ENCODE peak calls at places on chromosome 5, in five cellular contexts. S, G, F, X and E are unnamed samples.

GRCh38 chr5:29114331-29114768 is 2076.0 kb upstream of the CDH9 start:
- DNase-seq in G (no peak), S (no peak), F (no peak), X (no peak), E (no peak)

GRCh38 chr5:142913728-142914338 is 143.7 kb downstream of the ARHGAP26 start:
- DNase-seq in S (peak), F (no peak), X (no peak), G (no peak), E (no peak)

GRCh38 chr5:127746756-127747155 is 43.6 kb downstream of the CCDC192 start:
- DNase-seq in X (peak), S (no peak), F (no peak), G (peak), E (peak)

GRCh38 chr5:37871023-37871815 is 31.4 kb upstream of the GDNF start:
- DNase-seq in G (no peak), X (no peak), F (no peak), S (no peak), E (peak)

GRCh38 chr5:40226906-40227305 is 452.8 kb upstream of the PTGER4 start:
- DNase-seq in G (no peak), X (no peak), S (no peak), F (no peak), E (no peak)

GRCh38 chr5:160297776-160298175 is 14.6 kb downstream of the CCNJL start:
- DNase-seq in F (no peak), G (no peak), X (no peak), S (no peak), E (no peak)

GRCh38 chr5:162283611-162284010 is 216.0 kb downstream of the GABRG2 start:
- DNase-seq in X (no peak), G (no peak), F (no peak), S (no peak), E (no peak)

GRCh38 chr5:71481441-71481840 is 26.0 kb downstream of the BDP1 start:
- DNase-seq in X (no peak), F (no peak), G (no peak), S (no peak), E (no peak)

GRCh38 chr5:96433066-96433447 is at the start of gene PCSK1:
- DNase-seq in F (no peak), S (peak), G (no peak), X (no peak), E (no peak)

GRCh38 chr5:74624501-74624900 is 16.0 kb downstream of the ENC1 start:
- DNase-seq in F (no peak), X (no peak), G (no peak), S (no peak), E (no peak)

GRCh38 chr5:1255081-1255561 is 29.9 kb downstream of the SLC6A18 start:
- DNase-seq in S (no peak), F (no peak), G (no peak), X (no peak), E (no peak)

GRCh38 chr5:17012289-17012688 is 76.2 kb upstream of the MYO10 start:
- DNase-seq in G (no peak), X (no peak), S (no peak), F (no peak), E (no peak)

GRCh38 chr5:172104801-172105701 is 83.0 kb downstream of the STK10 start:
- DNase-seq in X (no peak), S (no peak), F (no peak), G (no peak), E (no peak)

GRCh38 chr5:85651744-85652143 is 966.0 kb upstream of the COX7C start:
- DNase-seq in F (no peak), X (no peak), S (no peak), G (no peak), E (no peak)

GRCh38 chr5:170571885-170572284 is 68.1 kb downstream of the KCNIP1 start:
- DNase-seq in F (no peak), X (no peak), S (no peak), G (no peak), E (no peak)

GRCh38 chr5:80964919-80965318 is 4.8 kb downstream of the RASGRF2 start:
- DNase-seq in F (no peak), S (no peak), G (no peak), X (no peak), E (no peak)

DNA sequence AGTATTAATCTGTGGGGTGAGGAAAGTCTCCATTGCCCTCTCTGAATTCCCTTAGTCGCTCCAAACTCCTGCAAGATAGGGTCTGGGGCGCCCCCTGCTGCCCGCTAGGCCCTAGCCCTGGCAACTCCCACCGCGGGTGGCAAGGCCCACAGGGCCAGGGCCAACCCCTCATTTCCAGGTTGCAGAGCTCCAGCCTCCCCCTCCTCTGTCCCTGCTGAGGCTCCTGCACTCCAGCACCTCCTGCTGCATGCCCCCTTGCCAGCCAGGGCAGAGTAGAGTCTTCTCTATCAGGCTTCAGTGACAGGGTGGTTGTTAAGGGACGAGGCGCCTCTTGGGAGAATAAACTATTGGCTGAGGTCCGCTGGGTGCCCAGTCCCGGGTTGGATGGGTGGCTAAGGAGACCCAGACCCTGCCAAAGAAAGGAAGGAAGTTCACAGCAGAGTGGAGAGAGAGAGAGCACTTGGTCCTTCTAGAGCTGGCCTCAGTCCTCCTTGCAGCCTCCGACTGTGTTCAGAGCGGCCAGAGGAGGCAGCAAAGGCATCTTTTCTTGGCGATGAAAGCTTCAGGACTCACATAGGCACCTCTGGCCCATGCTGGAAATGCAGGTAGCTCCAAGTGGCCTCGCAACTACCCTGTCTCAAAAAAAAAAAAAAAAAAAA is 45.6 kb downstream of the SAR1B start:
- DNase-seq in S (peak), G (no peak), X (peak), F (peak), E (peak)
- H3K4me3 ChIP-seq in S (no peak), G (peak), X (peak), F (no peak), E (no peak)

GRCh38 chr5:58460727-58461286 is 921 bp upstream of the PLK2 start:
- DNase-seq in G (peak), S (peak), F (peak), X (peak), E (peak)
- H3K27ac ChIP-seq in G (peak), S (peak), F (peak), X (peak), E (peak)

GRCh38 chr5:151408633-151409243 is 38.7 kb upstream of the SLC36A1 start:
- DNase-seq in S (no peak), F (no peak), X (no peak), G (no peak), E (no peak)

GRCh38 chr5:151405334-151405872 is 42.0 kb upstream of the SLC36A1 start:
- DNase-seq in G (no peak), X (no peak), F (no peak), S (no peak), E (no peak)

GRCh38 chr5:151406322-151406947 is 41.0 kb upstream of the SLC36A1 start:
- DNase-seq in F (no peak), X (peak), S (peak), G (no peak), E (no peak)
- TF ChIP-seq CTCF in F (peak), X (peak), S (peak), G (peak), E (peak)

GRCh38 chr5:149300441-149300840 is 28.8 kb downstream of the AFAP1L1 start:
- DNase-seq in S (no peak), G (no peak), X (no peak), F (no peak), E (no peak)

GRCh38 chr5:149303210-149303609 is 31.6 kb downstream of the AFAP1L1 start:
- DNase-seq in F (no peak), G (no peak), S (no peak), X (no peak), E (peak)

GRCh38 chr5:149299451-149300054 is 27.9 kb downstream of the AFAP1L1 start:
- DNase-seq in X (no peak), F (no peak), G (no peak), S (no peak), E (no peak)

GRCh38 chr5:149301744-149302380 is 30.2 kb downstream of the AFAP1L1 start:
- DNase-seq in G (no peak), F (no peak), X (no peak), S (no peak), E (peak)

DNA sequence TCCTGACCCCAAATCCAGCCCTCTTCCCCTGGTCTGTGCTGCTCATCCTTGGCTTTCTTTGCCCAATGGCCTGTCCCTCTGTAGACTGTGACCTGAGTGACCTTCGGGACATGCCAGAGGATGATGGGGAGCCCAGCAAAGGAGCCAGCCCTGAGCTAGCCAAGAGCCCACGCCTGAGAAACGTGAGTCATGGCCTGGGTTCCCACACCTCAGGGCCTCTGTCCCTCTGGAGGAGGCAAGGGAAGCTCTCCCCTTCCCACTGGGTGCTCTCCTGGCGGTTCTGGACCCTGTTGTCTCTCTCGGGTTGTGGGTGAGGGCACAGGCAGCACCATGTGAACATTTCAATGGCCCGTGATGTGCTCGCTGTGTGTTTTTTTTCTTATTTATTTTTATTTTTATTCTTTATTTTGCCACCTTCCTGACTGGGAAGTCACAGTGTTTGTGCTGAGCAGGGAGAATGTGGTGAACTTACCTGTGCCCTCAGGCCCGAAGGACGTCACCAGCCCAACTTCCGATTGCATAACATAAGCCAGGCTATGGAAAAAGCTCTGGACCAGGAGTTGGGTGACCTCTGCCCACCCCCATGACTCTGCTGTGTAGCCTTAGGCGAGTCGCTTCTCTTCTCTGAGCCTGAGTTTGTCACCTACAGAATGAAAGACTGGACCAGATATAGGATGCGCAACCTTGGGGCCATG is 29.5 kb downstream of the AFAP1L1 start:
- DNase-seq in S (no peak), X (no peak), F (no peak), G (no peak), E (no peak)
- H3K4me3 ChIP-seq in S (no peak), X (no peak), F (no peak), G (no peak), E (no peak)

GRCh38 chr5:24918676-24919075 is 273.9 kb upstream of the CDH10 start:
- DNase-seq in X (no peak), G (no peak), F (no peak), S (no peak), E (no peak)

DNA sequence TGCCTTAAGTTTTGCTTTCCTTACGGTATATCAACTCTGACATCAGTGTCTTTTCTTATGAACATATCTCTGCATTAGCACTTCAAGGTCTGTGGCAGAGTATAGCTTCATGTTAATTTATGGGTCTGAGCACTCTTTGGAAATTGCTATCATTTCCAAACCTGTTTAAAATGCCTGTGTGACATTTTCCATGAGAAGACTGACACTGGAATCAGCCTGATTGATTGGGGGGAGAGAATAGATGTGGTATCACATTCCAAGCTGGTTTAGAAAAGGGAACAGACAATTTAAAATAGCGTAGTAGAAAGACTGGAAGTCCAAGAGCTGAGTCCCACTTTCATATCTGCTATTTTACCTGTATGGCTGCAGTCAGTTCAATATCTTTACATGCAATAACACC is 272.1 kb upstream of the CDH10 start:
- DNase-seq in S (no peak), F (no peak), G (no peak), X (no peak), E (no peak)
- H3K27ac ChIP-seq in S (no peak), F (no peak), G (no peak), X (no peak), E (no peak)

DNA sequence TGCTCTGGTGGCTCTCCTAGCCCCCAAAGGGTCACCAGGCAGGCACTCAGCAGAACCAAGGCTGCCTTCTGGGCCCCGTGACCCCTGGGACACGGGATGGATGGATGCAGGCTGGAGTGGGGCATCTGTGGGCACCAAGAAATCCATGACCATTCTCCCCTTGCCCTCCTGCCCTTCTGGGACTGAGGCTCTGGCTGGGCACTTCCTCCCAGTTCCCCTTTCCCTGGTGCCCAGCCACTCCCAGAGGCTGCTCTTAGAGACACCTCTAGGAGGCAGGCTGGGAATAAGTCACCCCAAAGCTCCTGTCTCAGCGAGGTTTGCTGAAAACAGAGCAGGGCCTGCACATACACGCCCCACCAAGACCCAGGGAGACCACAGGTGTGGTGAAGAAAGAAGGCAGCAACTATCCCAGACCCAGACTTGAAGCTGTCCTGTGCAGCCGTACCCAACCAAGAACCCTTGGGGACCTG is 943 bp downstream of the STING1 start:
- DNase-seq in X (no peak), F (no peak), S (no peak), G (no peak), E (no peak)
- TF ChIP-seq CTCF in X (peak), F (no peak), S (no peak), G (no peak), E (peak)